ENCODE peak calls at places on chromosome 13, in five cellular contexts. J is HepG2, R is A549, T is SK-N-SH, W is GM12878. B is an unnamed sample.

GRCh38 chr13:44921478-44921877 is 67.8 kb downstream of the NUFIP1 start:
- DNase-seq in J (peak), R (no peak), T (no peak), W (no peak), B (no peak)

GRCh38 chr13:69566104-69566716 is 541.4 kb upstream of the ATXN8OS start:
- DNase-seq in J (no peak), R (no peak), T (no peak), W (peak), B (no peak)

GRCh38 chr13:37383066-37383465 is 215.5 kb downstream of the POSTN start:
- DNase-seq in J (no peak), R (no peak), T (no peak), W (no peak), B (no peak)

GRCh38 chr13:74573654-74574053 is 439.4 kb upstream of the KLF12 start:
- DNase-seq in J (peak), R (no peak), T (no peak), W (no peak), B (no peak)

GRCh38 chr13:59494560-59494970 is 669.2 kb downstream of the DIAPH3 start:
- DNase-seq in J (no peak), R (no peak), T (no peak), W (no peak), B (no peak)

GRCh38 chr13:55244991-55245644 is 1895.6 kb upstream of the PRR20A start:
- DNase-seq in J (peak), R (no peak), T (peak), W (no peak), B (no peak)

GRCh38 chr13:24671367-24672117 is 8.7 kb upstream of the ATP12A start:
- DNase-seq in J (peak), R (peak), T (peak), W (no peak), B (peak)

GRCh38 chr13:112368883-112369282 is 7.3 kb upstream of the SPACA7 start:
- DNase-seq in J (no peak), R (no peak), T (no peak), W (no peak), B (no peak)

GRCh38 chr13:42215578-42216421 is 56.2 kb upstream of the AKAP11 start:
- DNase-seq in J (peak), R (no peak), T (peak), W (peak), B (peak)

GRCh38 chr13:98570929-98571372 is 6.0 kb downstream of the STK24 start:
- DNase-seq in J (peak), R (no peak), T (no peak), W (peak), B (peak)

GRCh38 chr13:99357149-99357596 is 50.0 kb upstream of the GPR183 start:
- DNase-seq in J (no peak), R (no peak), T (no peak), W (peak), B (no peak)

GRCh38 chr13:97266328-97266727 is 44.2 kb downstream of the MBNL2 start:
- DNase-seq in J (no peak), R (no peak), T (no peak), W (no peak), B (no peak)

GRCh38 chr13:109162248-109163051 is 533.0 kb downstream of the MYO16 start:
- DNase-seq in J (no peak), R (no peak), T (no peak), W (peak), B (no peak)

GRCh38 chr13:37369618-37370017 is 228.9 kb downstream of the POSTN start:
- DNase-seq in J (no peak), R (no peak), T (no peak), W (no peak), B (no peak)

GRCh38 chr13:19810996-19811881 is 28.5 kb upstream of the PSPC1 start:
- DNase-seq in J (peak), R (no peak), T (no peak), W (no peak), B (no peak)

GRCh38 chr13:99959127-99959529 is 12.4 kb downstream of the ZIC5 start:
- DNase-seq in J (no peak), R (no peak), T (no peak), W (no peak), B (no peak)

GRCh38 chr13:41917641-41918040 is 43.3 kb downstream of the VWA8 start:
- DNase-seq in J (no peak), R (no peak), T (no peak), W (no peak), B (no peak)

GRCh38 chr13:106274551-106275208 is 260.8 kb downstream of the EFNB2 start:
- DNase-seq in J (no peak), R (no peak), T (no peak), W (no peak), B (no peak)

GRCh38 chr13:26867451-26868067 is 107.0 kb upstream of the GPR12 start:
- DNase-seq in J (no peak), R (peak), T (no peak), W (no peak), B (no peak)

GRCh38 chr13:78201411-78201810 is 282.8 kb upstream of the EDNRB start:
- DNase-seq in J (no peak), R (no peak), T (no peak), W (peak), B (no peak)

GRCh38 chr13:19959141-19959830 is 759 bp downstream of the ZMYM2 start:
- DNase-seq in J (peak), R (peak), T (peak), W (no peak), B (peak)

GRCh38 chr13:63501702-63502101 is 2086.1 kb upstream of the PCDH20 start:
- DNase-seq in J (no peak), R (no peak), T (no peak), W (no peak), B (no peak)

GRCh38 chr13:48730971-48731658 is 77.4 kb downstream of the CYSLTR2 start:
- DNase-seq in J (no peak), R (no peak), T (no peak), W (no peak), B (peak)

GRCh38 chr13:101579291-101579802 is 126.9 kb downstream of the ITGBL1 start:
- DNase-seq in J (peak), R (no peak), T (peak), W (no peak), B (no peak)

GRCh38 chr13:24995225-24995804 is 100.6 kb upstream of the PABPC3 start:
- DNase-seq in J (peak), R (peak), T (peak), W (no peak), B (peak)

GRCh38 chr13:82147526-82147925 is 1734.7 kb downstream of the SLITRK1 start:
- DNase-seq in J (no peak), R (no peak), T (no peak), W (no peak), B (no peak)

GRCh38 chr13:99434258-99434788 is 66.9 kb upstream of the TM9SF2 start:
- DNase-seq in J (peak), R (no peak), T (no peak), W (no peak), B (no peak)

GRCh38 chr13:90414691-90415596 is 932.5 kb upstream of the MIR17HG start:
- DNase-seq in J (no peak), R (peak), T (no peak), W (no peak), B (peak)

GRCh38 chr13:98845726-98846125 is 93.3 kb upstream of the SLC15A1 start:
- DNase-seq in J (no peak), R (no peak), T (no peak), W (no peak), B (no peak)

DNA sequence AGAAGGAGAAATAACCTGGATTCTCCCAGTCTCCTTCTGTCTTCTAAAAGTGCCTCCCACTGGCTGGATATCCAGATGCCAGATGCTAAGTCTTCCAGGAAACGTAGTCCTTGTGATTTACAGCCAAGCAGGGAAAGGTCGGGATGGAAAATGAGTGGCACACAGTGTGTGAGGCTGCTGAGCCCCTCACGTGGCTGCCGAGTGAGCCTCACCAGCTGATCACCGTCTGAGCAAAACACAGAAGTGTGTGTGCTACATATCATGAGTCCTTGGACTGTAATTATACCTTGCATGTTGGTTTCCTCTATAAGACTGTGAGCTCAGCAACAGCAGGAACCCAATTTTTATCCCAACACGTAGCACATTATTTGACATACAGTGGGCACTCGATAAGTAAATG is 15.1 kb downstream of the LHFPL6 start:
- DNase-seq in J (no peak), R (no peak), T (no peak), W (no peak), B (no peak)
- TF ChIP-seq REST in J (no peak), R (no peak), T (no peak), W (no peak), B (no peak)

DNA sequence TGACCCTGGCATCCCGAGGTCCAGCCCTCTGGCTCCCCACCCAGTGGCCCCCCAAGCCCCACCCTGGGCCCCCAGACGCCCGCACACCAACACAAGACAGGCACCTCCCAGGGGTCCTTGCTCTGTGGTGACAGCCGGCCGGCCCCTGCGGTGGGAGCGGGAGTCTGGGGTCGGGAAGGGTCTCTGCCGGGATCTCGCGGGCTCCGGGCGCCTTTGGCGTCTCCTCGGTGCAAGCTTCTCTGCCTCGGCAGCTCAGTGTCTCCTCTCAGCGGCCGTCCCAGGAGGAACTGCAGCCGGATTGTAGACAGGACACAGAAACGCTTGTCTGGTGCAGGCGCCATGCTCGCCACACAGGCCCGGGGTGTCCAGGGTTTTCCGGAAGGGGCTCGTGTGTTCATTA is 43.7 kb downstream of the TMEM255B start:
- DNase-seq in J (no peak), R (no peak), T (no peak), W (no peak), B (no peak)
- TF ChIP-seq RAD21 in J (no peak), R (no peak), T (no peak), W (no peak), B (no peak)

GRCh38 chr13:110953833-110954532 is 39.1 kb upstream of the ANKRD10 start:
- DNase-seq in J (no peak), R (no peak), T (no peak), W (no peak), B (no peak)
- TF ChIP-seq REST in J (no peak), R (no peak), T (no peak), W (no peak), B (no peak)

GRCh38 chr13:30408319-30409101 is 13.8 kb upstream of the UBE2L5 start:
- DNase-seq in J (peak), R (peak), T (peak), W (no peak), B (no peak)
- TF ChIP-seq RAD21 in J (peak), R (peak), T (no peak), W (peak), B (no peak)

DNA sequence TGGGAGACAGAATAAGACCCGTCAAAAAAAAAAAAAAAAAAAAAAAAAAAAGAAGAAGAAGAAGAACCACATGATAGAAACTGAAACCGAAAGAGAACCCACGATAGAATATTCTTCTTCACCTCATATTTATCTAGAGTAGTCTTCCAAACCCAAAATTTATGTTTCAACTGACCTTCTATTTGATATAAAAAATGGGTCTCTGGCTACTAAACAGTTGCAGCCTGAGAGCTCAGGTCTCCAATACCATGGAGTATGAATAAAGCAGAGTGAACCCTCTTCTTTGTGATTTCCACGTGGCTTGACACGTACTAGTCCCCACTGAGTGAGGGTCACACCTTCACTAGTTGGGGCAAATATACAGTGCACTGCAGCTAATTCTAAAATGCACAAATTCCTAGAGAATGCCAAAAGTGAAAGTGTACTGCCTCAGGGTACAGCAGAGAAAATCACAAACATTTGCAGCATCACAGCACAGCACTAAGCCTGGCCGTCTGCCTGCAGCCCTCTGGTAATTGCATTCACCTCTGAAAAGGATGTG is 30.8 kb upstream of the RFC3 start:
- DNase-seq in J (no peak), R (no peak), T (peak), W (peak), B (no peak)
- TF ChIP-seq REST in J (no peak), R (no peak), T (no peak), W (no peak), B (no peak)